ENCODE peak calls at places on chromosomes 5 and 9, in four cellular contexts. P is upper lobe of left lung, X is transverse colon, L is HCT116. Z is an unnamed sample.
A peak's percentile ranks its signal among the peaks of the same experiment; 100 is the strongest.

GRCh38 chr5:893711-894110 is 1.0 kb downstream of the TRIP13 start:
- DNase-seq in P (no peak), X (no peak), L (no peak), Z (no peak)

GRCh38 chr5:178793156-178793555 is 62.7 kb upstream of the ZNF354A start:
- DNase-seq in P (no peak), X (peak; percentile 15), L (peak; percentile 16), Z (peak; percentile 52)

GRCh38 chr9:36818242-36818938 is 215.7 kb downstream of the PAX5 start:
- DNase-seq in P (peak; percentile 63), X (no peak), L (no peak), Z (no peak)

GRCh38 chr9:8437878-8438277 is 638.3 kb upstream of the DMAC1 start:
- DNase-seq in P (no peak), X (no peak), L (no peak), Z (no peak)

GRCh38 chr9:83649515-83649914 is 26.6 kb downstream of the IDNK start:
- DNase-seq in P (no peak), X (no peak), L (no peak), Z (no peak)

GRCh38 chr9:33524431-33524947 is 438 bp downstream of the ANKRD18B start:
- DNase-seq in P (peak; percentile 74), X (no peak), L (no peak), Z (no peak)

GRCh38 chr5:36722913-36723312 is 116.5 kb downstream of the SLC1A3 start:
- DNase-seq in P (no peak), X (no peak), L (no peak), Z (no peak)

GRCh38 chr5:135868681-135869080 is 27.0 kb downstream of the IL9 start:
- DNase-seq in P (no peak), X (no peak), L (no peak), Z (no peak)

GRCh38 chr9:137447722-137448568 is 6.8 kb upstream of the ENTPD8 start:
- DNase-seq in P (peak; percentile 84), X (peak; percentile 7), L (no peak), Z (no peak)

GRCh38 chr5:90020575-90021535 is 388.7 kb downstream of the CETN3 start:
- DNase-seq in P (no peak), X (no peak), L (peak; percentile 51), Z (no peak)

GRCh38 chr9:86099695-86100364 is 472 bp upstream of the GOLM1 start:
- DNase-seq in P (no peak), X (peak; percentile 75), L (peak; percentile 57), Z (peak; percentile 43)

GRCh38 chr9:137348781-137349470 is 46.9 kb upstream of the NRARP start:
- DNase-seq in P (peak; percentile 69), X (no peak), L (no peak), Z (no peak)

GRCh38 chr9:128091144-128091543 is 23.1 kb downstream of the SLC25A25 start:
- DNase-seq in P (no peak), X (peak; percentile 48), L (no peak), Z (no peak)

GRCh38 chr9:71897573-71897972 is 13.4 kb downstream of the ABHD17B start:
- DNase-seq in P (no peak), X (no peak), L (no peak), Z (no peak)

GRCh38 chr9:81801190-81801589 is 111.8 kb upstream of the TLE1 start:
- DNase-seq in P (no peak), X (no peak), L (no peak), Z (no peak)

GRCh38 chr5:169980418-169981053 is at the start of gene INSYN2B:
- DNase-seq in P (no peak), X (peak; percentile 35), L (peak; percentile 56), Z (peak; percentile 50)

GRCh38 chr5:169974121-169974770 is 6.0 kb downstream of the INSYN2B start:
- DNase-seq in P (no peak), X (no peak), L (no peak), Z (no peak)

GRCh38 chr5:169979871-169980270 is 424 bp downstream of the INSYN2B start:
- DNase-seq in P (no peak), X (no peak), L (no peak), Z (no peak)

DNA sequence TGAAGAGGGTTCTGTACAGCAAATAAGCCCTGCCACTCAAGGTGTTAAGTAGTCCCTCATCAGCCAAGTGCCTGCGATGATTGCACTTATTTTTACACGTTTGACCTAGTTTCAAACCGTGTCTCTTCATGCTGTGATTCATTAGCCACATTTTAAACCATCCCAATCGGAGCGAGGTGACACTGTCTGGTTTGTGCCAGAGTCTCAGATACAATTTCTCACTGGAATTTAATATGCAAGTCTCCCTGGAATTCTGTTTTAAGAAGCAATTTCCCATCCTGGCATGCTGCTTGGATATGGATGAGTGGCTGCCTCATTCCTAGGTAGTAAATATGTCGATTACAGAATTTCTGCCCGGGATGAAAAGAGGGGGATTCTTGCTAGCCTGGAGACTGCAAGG is 1.6 kb downstream of the INSYN2B start:
- DNase-seq in P (no peak), X (no peak), L (no peak), Z (no peak)
- H3K4me3 ChIP-seq in P (no peak overlapping the region), X (no peak overlapping the region), L (no peak overlapping the region), Z (no peak overlapping the region)

DNA sequence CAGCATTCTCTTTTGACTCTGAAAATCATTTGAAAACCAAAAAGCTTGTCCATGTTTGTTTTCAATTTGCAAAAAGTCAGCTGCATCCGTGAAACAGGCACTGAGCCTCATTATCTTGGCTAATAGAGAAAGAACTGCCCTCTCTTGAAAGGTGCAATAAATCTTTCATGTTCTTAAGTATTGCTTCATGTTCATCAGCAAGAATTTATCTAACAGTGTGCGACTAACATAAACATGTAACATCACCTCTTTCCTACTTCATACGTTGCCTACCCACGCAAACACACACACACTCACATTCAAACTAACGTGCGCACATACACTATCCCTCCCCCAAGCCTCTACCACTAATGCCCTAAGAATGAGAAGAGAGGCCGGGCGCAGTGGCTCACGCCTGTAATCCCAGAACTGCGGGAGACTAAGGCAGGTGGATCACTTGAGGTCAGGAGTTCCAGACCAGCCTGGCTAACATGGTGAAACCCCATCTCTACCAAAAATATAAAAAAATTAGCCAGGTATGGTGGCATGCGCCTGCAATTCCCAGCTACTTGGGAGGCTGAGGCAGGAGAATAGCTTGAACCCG is 629.7 kb upstream of the ZNF608 start:
- DNase-seq in P (no peak), X (no peak), L (no peak), Z (no peak)
- TF ChIP-seq POLR2AphosphoS5 in P (no peak), X (no peak), L (no peak), Z (no peak)

DNA sequence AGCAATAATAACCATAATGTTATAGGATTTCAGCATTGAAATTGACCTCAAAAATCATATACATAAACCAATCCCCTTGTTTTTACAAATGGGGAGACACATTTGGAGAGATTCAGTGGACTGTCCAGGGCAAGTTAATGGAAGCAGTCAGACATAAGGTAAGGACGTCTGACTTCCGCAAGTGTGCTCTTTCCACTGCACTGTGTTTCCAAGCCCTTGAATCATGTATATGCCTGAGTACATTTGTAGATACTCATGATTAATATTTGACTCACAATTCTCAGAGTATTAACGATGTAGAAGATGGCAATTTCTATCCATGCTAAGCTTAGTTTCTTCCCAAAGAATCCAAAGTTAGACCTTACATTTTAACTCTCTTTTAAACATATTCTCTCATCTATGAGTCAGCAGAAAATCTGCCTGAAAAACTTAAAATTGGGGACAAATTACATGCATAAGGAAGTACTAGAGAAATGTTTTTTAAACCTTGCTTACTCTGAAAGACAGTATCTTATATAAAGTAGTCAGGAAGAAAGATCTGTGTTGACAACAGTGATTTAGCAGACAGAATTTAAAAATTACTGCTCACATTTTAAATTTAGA is 165.3 kb downstream of the NFIB start:
- DNase-seq in P (no peak), X (no peak), L (no peak), Z (no peak)
- H3K4me3 ChIP-seq in P (no peak overlapping the region), X (no peak overlapping the region), L (no peak overlapping the region), Z (no peak overlapping the region)

GRCh38 chr9:92097997-92098482 is 17.2 kb downstream of the SPTLC1 start:
- DNase-seq in P (peak; percentile 80), X (peak; percentile 93), L (peak; percentile 93), Z (peak; percentile 92)
- TF ChIP-seq POLR2AphosphoS5 in P (peak; percentile 82), X (peak; percentile 24), L (peak; percentile 72), Z (peak; percentile 64)

GRCh38 chr9:21803674-21804048 is 1.2 kb downstream of the MTAP start:
- DNase-seq in P (no peak), X (no peak), L (no peak), Z (no peak)

GRCh38 chr9:21806644-21807043 is 4.2 kb downstream of the MTAP start:
- DNase-seq in P (no peak), X (no peak), L (no peak), Z (no peak)

GRCh38 chr9:21804791-21805190 is 2.4 kb downstream of the MTAP start:
- DNase-seq in P (no peak), X (no peak), L (no peak), Z (no peak)

GRCh38 chr9:21802418-21803000 is at the start of gene MTAP:
- DNase-seq in P (peak; percentile 90), X (peak; percentile 90), L (peak; percentile 91), Z (peak; percentile 89)

DNA sequence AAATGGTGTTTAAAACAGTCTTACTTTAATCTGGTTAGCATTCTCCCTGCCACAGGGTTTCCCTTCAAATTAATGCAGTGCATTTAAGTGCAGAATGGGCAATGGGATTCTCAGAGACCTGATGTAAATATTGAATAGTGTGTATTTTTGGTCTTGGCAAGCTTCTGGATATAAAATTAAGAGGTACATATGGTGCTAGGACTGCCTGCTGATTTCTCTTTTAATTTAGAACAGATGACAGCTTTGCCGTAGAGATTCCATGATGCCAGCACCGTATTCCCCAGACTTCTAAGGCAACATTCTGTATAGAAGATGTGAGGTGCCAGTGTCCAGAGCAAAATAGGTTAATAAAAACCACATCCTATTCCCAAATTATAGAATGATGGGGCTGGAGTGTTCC is 1.9 kb downstream of the MTAP start:
- DNase-seq in P (no peak), X (no peak), L (no peak), Z (no peak)
- H3K4me3 ChIP-seq in P (no peak overlapping the region), X (no peak overlapping the region), L (peak overlapping the region; percentile 57), Z (no peak overlapping the region)